ENCODE peak calls at places on chromosomes 6 and 20, in five cellular contexts. N is adrenal gland, O is heart left ventricle, P is right lobe of liver, Z is breast epithelium. Y is an unnamed sample. For H3K4me1, the result is how much of the 10 kb centered on the place peaks cover.

GRCh38 chr6:125947581-125947980 is 9.0 kb upstream of the HINT3 start:
- DNase-seq in O (no peak), Z (no peak), N (peak), P (no peak), Y (no peak)

GRCh38 chr6:90788781-90789180 is 201.9 kb upstream of the MAP3K7 start:
- DNase-seq in P (no peak), N (no peak), Z (no peak), O (no peak), Y (no peak)

GRCh38 chr6:35185302-35185681 is 28.5 kb upstream of the SCUBE3 start:
- DNase-seq in P (peak), Z (no peak), N (peak), O (peak), Y (no peak)

GRCh38 chr6:54048782-54049181 is 62.5 kb upstream of the MLIP start:
- DNase-seq in O (no peak), N (no peak), Z (no peak), P (no peak), Y (no peak)

GRCh38 chr6:147643341-147644200 is 135.1 kb downstream of the SAMD5 start:
- DNase-seq in Z (no peak), P (no peak), O (no peak), N (no peak), Y (no peak)

GRCh38 chr20:10217517-10218410 is 866 bp upstream of the SNAP25 start:
- DNase-seq in Z (no peak), O (no peak), P (peak), N (peak), Y (no peak)

GRCh38 chr6:135212020-135212806 is 31.1 kb downstream of the MYB start:
- DNase-seq in N (no peak), O (no peak), Z (no peak), P (no peak), Y (no peak)

GRCh38 chr6:484086-484728 is 92.7 kb downstream of the IRF4 start:
- DNase-seq in O (no peak), P (no peak), Z (no peak), N (no peak), Y (no peak)

GRCh38 chr20:3403741-3404140 is 3.7 kb downstream of the DNAAF9 start:
- DNase-seq in Z (no peak), N (no peak), O (no peak), P (no peak), Y (no peak)

GRCh38 chr6:142952614-142953013 is 7.6 kb upstream of the HIVEP2 start:
- DNase-seq in P (no peak), O (no peak), N (no peak), Z (no peak), Y (no peak)

GRCh38 chr20:11438412-11438811 is 479.3 kb upstream of the BTBD3 start:
- DNase-seq in P (no peak), O (no peak), N (no peak), Z (no peak), Y (no peak)

GRCh38 chr6:169253341-169253740 is 305 bp downstream of the THBS2 start:
- DNase-seq in P (no peak), O (no peak), N (no peak), Z (no peak), Y (no peak)

GRCh38 chr6:169254456-169255316 is 1.0 kb upstream of the THBS2 start:
- DNase-seq in Z (no peak), N (no peak), P (no peak), O (no peak), Y (peak)

GRCh38 chr6:169252805-169253189 is 849 bp downstream of the THBS2 start:
- DNase-seq in Z (no peak), P (no peak), O (no peak), N (no peak), Y (no peak)

GRCh38 chr6:169251822-169252804 is 1.5 kb downstream of the THBS2 start:
- DNase-seq in N (no peak), P (no peak), Z (no peak), O (no peak), Y (no peak)

DNA sequence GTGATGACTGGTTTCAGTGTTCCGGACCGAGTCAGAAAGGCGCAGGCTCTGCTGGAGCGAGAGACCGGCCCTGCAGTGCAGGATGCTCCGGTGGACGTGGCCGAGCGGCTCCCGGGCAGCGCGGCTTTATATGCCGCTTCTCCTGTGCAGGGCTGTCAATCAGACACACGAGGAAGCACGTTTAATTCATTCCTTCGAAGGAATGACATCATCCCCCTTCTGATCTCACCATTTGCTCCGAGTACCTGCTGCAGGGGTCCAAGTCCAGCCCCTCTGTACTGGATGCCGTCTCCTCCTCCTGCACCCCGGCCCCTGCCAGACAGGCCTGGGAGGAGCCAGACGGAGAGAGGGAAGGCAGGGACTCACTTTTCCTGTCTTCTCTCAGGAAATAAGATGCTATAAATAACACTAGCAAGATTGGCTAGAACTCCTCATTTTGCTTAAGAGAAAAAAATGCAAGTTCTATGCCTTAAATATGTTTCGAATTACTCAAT is at the start of gene THBS2:
- DNase-seq in O (peak), N (no peak), Z (no peak), P (no peak), Y (peak)
- TF ChIP-seq POLR2A in O (peak), N (no peak), Z (peak), P (peak), Y (no peak)

GRCh38 chr6:109834131-109834530 is 143.0 kb downstream of the FIG4 start:
- DNase-seq in Z (no peak), N (no peak), P (no peak), O (no peak), Y (no peak)

GRCh38 chr6:109834595-109835437 is 143.3 kb upstream of the GPR6 start:
- DNase-seq in P (no peak), O (no peak), N (no peak), Z (no peak), Y (no peak)

GRCh38 chr6:109840796-109841195 is 137.3 kb upstream of the GPR6 start:
- DNase-seq in N (no peak), Z (no peak), O (no peak), P (no peak), Y (no peak)

DNA sequence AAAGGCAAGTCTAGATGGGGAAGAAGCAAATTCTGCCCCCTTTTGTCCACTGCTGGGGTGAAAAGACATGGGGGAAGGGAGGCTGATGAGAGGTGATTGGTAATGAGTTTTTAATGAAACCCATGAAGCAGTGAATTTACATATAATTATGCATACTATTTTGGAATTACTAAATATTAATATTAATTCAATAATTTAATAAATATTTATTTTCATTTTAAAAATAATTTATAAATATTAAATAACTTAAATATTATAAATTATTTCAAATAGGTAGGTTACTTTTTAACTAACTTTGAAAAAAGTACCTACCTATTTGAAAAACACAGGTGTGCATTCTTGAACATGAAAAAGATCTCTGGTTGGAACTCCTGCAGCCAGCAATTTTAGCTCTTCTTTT is 138.1 kb upstream of the GPR6 start:
- DNase-seq in P (no peak), O (no peak), N (no peak), Z (no peak), Y (no peak)
- H3K4me1 ChIP-seq in P (under half), O (under half), N (under half), Z (under half), Y (under half)

DNA sequence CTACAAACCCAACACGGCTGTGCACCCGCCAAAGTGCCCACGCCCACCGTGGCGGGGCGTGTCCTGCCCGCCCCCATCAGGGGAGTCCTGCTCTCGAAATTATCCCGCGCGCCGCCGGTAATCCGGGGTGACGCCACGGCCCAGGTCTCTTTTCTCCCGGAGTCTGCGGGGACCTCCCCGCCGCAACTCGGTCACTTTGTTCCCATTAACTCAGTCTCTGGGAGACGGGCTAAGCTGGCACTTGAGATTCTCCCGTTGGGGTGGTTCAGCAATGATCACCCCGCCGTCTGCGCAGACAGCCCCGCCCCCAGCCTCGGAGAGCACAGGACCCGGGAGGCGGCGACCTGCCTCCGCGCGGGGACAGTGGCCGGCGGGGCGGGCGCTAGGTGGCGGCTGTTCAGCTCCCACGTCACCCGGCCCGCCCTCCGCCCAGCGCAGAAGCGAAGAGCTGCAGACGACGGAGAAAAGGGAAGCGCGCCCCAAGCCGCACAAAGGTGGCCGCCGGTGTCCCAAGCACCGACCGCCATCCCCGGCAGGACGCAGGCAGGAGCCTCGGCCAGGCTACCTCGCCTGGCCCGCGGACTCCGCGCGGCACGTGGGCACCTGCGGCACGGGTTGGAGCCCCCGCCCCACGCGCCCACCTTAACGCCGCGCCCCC is 31.5 kb downstream of the SF3B5 start:
- DNase-seq in N (peak), Z (peak), O (peak), P (peak), Y (no peak)
- TF ChIP-seq POLR2A in N (peak), Z (peak), O (peak), P (peak), Y (no peak)

GRCh38 chr6:25966707-25967106 is 4.1 kb downstream of the TRIM38 start:
- DNase-seq in N (no peak), P (no peak), O (no peak), Z (no peak), Y (no peak)
- H3K4me1 ChIP-seq in N (half or more), P (under half), O (half or more), Z (under half), Y (half or more)

GRCh38 chr6:137805622-137806021 is 61.4 kb upstream of the TNFAIP3 start:
- DNase-seq in P (peak), Z (no peak), O (peak), N (peak), Y (no peak)
- TF ChIP-seq POLR2A in P (no peak), Z (no peak), O (no peak), N (no peak), Y (no peak)

Y was measured in vagina.